ENCODE peak calls at places on chromosomes 13 and 19, in four cellular contexts. A is fibroblast of lung, P is ovary, K is fibroblast of the aortic adventitia. F is an unnamed sample.

GRCh38 chr13:76024151-76024550 is 388.0 kb downstream of the LMO7 start:
- DNase-seq in K (no peak), A (no peak), P (no peak), F (no peak)

GRCh38 chr13:39935155-39935554 is 279.7 kb downstream of the COG6 start:
- DNase-seq in K (no peak), A (no peak), P (no peak), F (no peak)

GRCh38 chr19:11295665-11296245 is at the start of gene TSPAN16:
- DNase-seq in A (no peak), P (peak), K (no peak), F (no peak)

GRCh38 chr19:3857449-3858003 is 11.3 kb downstream of the ZFR2 start:
- DNase-seq in P (no peak), A (no peak), K (no peak), F (no peak)

GRCh38 chr19:15126511-15126910 is 19.3 kb downstream of the SYDE1 start:
- DNase-seq in A (no peak), K (peak), P (no peak), F (no peak)

GRCh38 chr13:90270231-90270630 is 1077.3 kb upstream of the MIR17HG start:
- DNase-seq in P (no peak), K (peak), A (no peak), F (no peak)

GRCh38 chr19:16376241-16376640 is 51.6 kb downstream of the KLF2 start:
- DNase-seq in P (no peak), A (no peak), K (peak), F (no peak)

GRCh38 chr13:86174632-86175031 is 375.4 kb upstream of the SLITRK6 start:
- DNase-seq in P (no peak), A (peak), K (no peak), F (no peak)

GRCh38 chr19:15550847-15551182 is 42.5 kb downstream of the CYP4F22 start:
- DNase-seq in A (no peak), K (no peak), P (no peak), F (no peak)

GRCh38 chr13:20118268-20119140 is 42.3 kb downstream of the GJA3 start:
- DNase-seq in P (peak), A (peak), K (peak), F (no peak)

GRCh38 chr13:21949818-21950429 is 279.1 kb downstream of the FGF9 start:
- DNase-seq in P (no peak), A (no peak), K (no peak), F (no peak)

GRCh38 chr13:95156208-95156607 is 145.0 kb downstream of the ABCC4 start:
- DNase-seq in A (peak), K (peak), P (no peak), F (no peak)

GRCh38 chr19:17234911-17235617 is 9.0 kb downstream of the OCEL1 start:
- DNase-seq in A (peak), P (peak), K (peak), F (no peak)

GRCh38 chr13:19959141-19959830 is 759 bp downstream of the ZMYM2 start:
- DNase-seq in K (peak), A (peak), P (peak), F (no peak)

GRCh38 chr13:50123862-50124535 is 108.8 kb downstream of the KCNRG start:
- DNase-seq in K (peak), P (no peak), A (peak), F (peak)

GRCh38 chr19:32349724-32350475 is 4.5 kb downstream of the ZNF507 start:
- DNase-seq in A (no peak), P (no peak), K (no peak), F (no peak)

GRCh38 chr19:55488986-55489710 is 912 bp downstream of the SSC5D start:
- DNase-seq in A (peak), K (peak), P (peak), F (no peak)

GRCh38 chr19:43362179-43362578 is 8.7 kb downstream of the CD177 start:
- DNase-seq in K (peak), A (no peak), P (no peak), F (no peak)

GRCh38 chr19:15923702-15924101 is 10.6 kb downstream of the CYP4F11 start:
- DNase-seq in A (no peak), K (no peak), P (no peak), F (no peak)

GRCh38 chr13:66794340-66795031 is 435.6 kb downstream of the PCDH9 start:
- DNase-seq in K (no peak), A (no peak), P (no peak), F (no peak)

GRCh38 chr13:99657848-99658265 is 156.6 kb downstream of the TM9SF2 start:
- DNase-seq in K (peak), A (peak), P (peak), F (no peak)

GRCh38 chr19:55446060-55446459 is 3.0 kb upstream of the SHISA7 start:
- DNase-seq in A (no peak), K (no peak), P (no peak), F (no peak)

GRCh38 chr19:41495589-41495988 is 52.6 kb downstream of the ERICH4 start:
- DNase-seq in K (no peak), A (no peak), P (no peak), F (no peak)

GRCh38 chr19:41500443-41500842 is 57.5 kb downstream of the ERICH4 start:
- DNase-seq in P (no peak), K (no peak), A (no peak), F (no peak)

GRCh38 chr19:41505105-41505504 is 62.1 kb downstream of the ERICH4 start:
- DNase-seq in A (no peak), K (no peak), P (no peak), F (no peak)

GRCh38 chr19:41501854-41502253 is 58.9 kb downstream of the ERICH4 start:
- DNase-seq in A (no peak), K (no peak), P (no peak), F (no peak)

DNA sequence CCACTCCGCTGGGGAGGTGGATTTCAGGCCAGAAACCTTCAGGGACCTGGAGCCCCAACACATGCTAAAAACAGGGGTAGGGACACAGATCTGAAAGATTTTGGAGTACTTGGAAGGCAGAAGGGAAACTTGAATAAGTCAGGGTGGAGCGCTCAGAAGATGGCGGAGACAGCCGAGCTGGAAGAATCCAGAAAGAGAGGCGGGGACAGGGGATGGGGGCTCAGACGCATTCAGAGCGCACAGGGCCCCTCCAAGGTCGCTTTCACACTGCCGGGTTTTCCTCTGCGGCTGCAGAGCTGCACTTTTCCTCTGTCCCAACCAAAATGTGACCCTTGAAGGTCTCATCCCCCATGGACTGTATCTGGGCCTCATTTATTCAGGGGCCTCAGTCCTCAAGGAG is 56.9 kb downstream of the ERICH4 start:
- DNase-seq in A (no peak), K (no peak), P (no peak), F (no peak)
- TF ChIP-seq CTCF in A (no peak), K (no peak), P (no peak), F (no peak)

GRCh38 chr19:14091086-14091884 is 734 bp upstream of the SAMD1 start:
- DNase-seq in K (peak), A (peak), P (no peak), F (no peak)

GRCh38 chr19:14090509-14091085 is at the start of gene SAMD1:
- DNase-seq in P (peak), K (peak), A (peak), F (no peak)

GRCh38 chr19:14089412-14089661 is 1.2 kb downstream of the SAMD1 start:
- DNase-seq in K (peak), P (no peak), A (peak), F (no peak)

GRCh38 chr19:14088634-14089411 is 1.7 kb downstream of the SAMD1 start:
- DNase-seq in K (no peak), P (no peak), A (no peak), F (no peak)

DNA sequence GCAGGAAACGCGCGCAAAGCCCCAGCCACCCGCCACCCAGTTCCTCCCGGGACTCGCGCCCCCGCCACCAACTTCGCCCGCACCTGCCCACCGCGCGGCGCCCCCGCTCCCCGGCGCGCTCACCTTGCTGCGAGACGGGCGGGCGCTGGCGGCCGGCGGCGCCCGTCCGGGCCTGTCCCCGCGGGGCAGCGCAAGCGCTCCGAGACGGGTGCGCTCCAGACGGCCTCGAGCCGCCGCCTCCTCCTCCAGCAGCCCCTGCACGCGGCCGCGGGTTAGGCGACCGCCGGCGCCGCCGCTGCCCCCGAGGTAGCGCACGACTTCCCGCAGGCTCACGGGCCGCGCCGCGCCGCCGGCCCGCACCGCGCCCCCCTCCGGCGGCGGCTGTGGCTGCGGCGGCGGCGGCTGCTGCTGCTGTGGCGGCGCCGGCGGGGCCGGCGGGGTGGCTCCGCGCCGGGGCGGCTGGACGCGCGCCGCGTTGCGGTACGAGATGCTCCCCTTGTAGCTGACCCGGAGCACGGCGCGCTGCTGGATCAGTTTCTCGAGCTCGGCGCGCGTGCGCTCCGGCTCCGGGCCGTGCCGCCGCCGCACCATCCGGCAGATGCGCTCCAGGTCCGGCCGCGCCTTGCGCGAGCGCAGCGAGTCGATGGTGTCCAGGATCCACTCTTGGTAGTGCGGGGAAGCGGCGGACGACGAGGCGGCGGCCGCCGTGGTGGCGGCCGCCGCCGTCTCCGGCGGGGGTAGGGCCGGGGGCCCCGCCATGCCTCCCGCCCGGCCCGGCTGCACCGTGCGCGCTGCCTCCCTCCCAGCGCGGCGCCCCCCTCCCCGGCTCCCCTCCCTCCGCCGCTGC is 666 bp downstream of the SAMD1 start:
- DNase-seq in A (peak), K (peak), P (peak), F (no peak)
- TF ChIP-seq CTCF in A (no peak), K (peak), P (no peak), F (no peak)

GRCh38 chr13:51444922-51445321 is 7.9 kb downstream of the INTS6 start:
- DNase-seq in P (no peak), K (peak), A (peak), F (no peak)
- TF ChIP-seq CTCF in P (no peak), K (peak), A (peak), F (peak)

DNA sequence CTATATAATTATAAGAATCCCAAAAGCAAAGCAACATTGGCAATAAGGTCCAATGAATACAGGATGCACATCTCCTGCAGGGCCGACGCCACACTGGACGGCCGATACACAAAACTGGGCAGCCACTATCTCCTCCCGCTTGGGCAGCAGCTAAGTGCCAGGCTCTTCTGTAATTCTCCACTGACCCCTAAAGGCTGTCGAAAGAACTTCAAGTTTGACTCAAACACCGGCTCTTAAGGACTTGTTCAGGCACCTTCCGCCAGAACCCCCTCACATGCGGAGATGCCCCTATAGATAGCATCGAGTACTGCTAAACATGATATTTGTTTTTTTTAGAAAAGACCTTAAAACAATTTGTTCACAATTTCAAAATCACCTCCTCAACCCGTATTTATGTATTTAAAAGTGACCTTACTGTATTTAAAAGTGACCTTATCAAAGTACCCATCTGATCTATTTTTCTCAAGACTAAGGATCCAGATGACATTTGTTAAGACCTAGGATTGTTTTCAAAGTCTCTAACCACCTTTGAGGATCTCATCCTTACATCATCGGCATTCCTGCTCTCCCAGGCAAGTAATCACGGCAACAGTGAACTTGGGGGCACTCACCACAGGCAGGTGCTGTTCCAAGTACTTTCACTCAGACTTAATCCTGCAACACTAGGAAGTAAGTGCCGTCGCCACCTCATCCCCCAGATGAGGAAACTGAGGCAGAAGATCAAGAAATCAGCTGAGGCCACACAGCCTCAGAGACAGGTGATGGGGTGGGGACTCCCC is 77.8 kb downstream of the TUBGCP3 start:
- DNase-seq in K (peak), P (no peak), A (peak), F (peak)
- TF ChIP-seq CTCF in K (peak), P (no peak), A (peak), F (peak)

GRCh38 chr19:2782357-2782935 is 627 bp downstream of the SGTA start:
- DNase-seq in P (no peak), K (no peak), A (no peak), F (no peak)
- TF ChIP-seq CTCF in P (no peak), K (no peak), A (no peak), F (no peak)

GRCh38 chr19:21900401-21900800 is 64.4 kb upstream of the ZNF43 start:
- DNase-seq in P (no peak), A (no peak), K (no peak), F (no peak)
- TF ChIP-seq CTCF in P (no peak), A (no peak), K (no peak), F (no peak)

GRCh38 chr19:48975947-48976847 is 11.1 kb downstream of the FTL start:
- DNase-seq in K (no peak), A (no peak), P (no peak), F (no peak)
- TF ChIP-seq CTCF in K (peak), A (peak), P (no peak), F (no peak)

DNA sequence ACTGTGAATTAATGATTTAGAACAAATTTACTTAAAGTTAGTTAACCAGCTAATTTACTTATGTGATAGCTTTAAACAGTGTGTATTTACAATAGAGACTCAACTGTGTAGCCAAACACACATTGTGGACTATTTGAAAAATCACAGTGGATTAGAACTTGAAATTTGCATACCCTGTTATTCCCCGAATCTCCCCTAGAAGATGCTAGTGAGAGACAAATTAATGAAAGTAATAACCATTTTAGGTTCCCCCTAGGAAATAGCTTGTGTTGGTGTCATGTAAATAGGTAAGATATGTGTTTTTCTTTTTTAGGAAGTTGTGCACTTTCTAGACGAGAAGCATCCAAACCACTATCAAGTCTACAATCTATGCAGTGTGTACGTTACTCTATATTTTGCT is 98.5 kb downstream of the C1QTNF9 start:
- DNase-seq in A (no peak), K (no peak), P (no peak), F (no peak)
- TF ChIP-seq CTCF in A (no peak), K (no peak), P (no peak), F (peak)

GRCh38 chr13:110867380-110867779 is 47.5 kb downstream of the ANKRD10 start:
- DNase-seq in A (no peak), K (no peak), P (no peak), F (no peak)

GRCh38 chr13:110869231-110869804 is 45.6 kb downstream of the ANKRD10 start:
- DNase-seq in A (no peak), P (no peak), K (peak), F (no peak)

GRCh38 chr13:110868631-110869165 is 46.2 kb downstream of the ANKRD10 start:
- DNase-seq in K (no peak), P (no peak), A (no peak), F (no peak)

GRCh38 chr13:110872034-110872767 is 42.7 kb downstream of the ANKRD10 start:
- DNase-seq in A (no peak), K (no peak), P (peak), F (no peak)

DNA sequence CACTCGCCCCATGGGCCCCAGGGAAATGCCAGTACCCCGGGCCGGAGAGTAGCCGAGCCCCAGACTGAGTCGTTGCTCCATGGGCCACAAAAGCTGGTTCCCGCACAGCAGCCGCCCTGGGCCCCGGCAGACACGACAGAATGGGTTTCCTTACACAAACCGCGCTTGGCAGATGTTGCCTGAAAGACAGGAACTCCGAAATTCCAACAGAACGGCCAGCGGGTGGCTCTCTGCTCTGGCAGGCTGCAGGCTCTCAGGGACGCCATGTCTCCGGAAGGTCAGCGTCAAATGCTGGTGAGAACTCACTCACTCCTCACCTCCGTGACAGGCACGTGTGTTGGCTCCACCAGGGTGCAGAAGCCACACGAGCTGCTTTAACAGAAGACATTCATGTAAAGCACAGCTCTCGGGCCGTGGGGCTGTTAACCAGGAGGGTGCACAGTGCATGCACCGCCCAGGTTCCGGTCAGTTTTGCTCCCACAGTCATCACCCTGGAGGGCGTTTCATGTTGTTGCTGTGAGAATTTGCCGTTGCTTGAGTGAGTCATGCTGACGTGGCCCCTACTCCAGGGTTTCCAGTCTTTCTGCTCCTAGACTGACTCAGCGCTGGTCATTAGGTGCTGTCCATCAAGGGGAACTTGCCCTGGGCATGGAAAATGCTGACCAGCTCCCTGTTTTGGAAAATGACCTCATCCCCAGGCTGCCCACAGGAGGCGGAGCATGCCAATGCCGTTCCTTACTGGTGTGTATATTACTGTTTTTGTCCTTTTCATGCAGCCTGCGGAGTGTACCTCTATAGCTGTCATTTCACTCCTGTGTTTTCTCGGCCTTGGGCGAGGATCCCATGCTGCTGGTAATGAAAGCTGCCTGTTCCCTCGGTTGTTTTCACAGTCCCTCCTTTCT is 44.8 kb downstream of the ANKRD10 start:
- DNase-seq in K (peak), A (peak), P (peak), F (peak)
- TF ChIP-seq CTCF in K (peak), A (no peak), P (peak), F (peak)

DNA sequence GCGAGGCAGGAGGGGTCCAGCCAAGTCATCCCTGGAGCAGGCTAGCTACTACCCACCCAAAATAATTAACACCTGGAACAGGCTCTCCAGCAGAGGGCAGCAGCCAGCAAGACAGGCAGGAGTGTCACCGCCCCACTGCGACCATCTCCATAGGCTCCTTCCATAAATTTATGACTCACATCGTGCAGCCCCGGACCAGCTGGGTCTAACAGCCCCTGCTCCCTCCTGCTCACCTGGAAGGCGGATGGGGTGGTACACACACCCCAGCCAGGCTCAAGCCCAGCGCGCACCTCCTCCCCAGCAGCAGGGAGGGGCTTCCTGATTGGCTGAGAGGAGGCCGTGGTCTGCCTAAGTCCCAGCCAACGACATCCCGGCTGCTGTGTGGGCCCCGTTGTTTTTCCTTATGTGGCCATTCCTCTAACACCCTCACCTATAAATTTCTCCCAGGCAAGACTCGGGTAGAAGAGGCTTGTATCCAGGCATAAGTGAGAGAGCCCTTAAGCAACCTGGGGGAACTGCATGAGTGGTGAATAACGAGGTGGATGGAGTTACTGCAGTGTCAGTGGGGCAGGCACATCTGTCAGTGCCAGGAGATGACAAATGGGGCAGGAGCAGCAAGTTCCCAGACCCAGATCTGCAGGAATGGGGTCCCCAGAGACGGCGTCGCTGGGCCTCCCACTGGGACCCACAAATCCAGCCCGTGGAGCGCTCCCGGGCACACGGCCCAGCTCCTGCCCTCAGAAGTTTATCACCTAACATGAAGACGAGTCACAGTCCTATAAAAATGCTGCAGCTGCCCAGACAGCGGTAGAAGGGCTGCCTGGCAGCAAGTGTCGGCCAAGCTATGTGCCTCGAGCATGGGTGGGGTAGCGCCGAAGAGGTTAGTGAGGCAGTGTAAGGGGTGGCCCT is 43.1 kb downstream of the CEBPG start:
- DNase-seq in K (peak), A (peak), P (peak), F (peak)
- TF ChIP-seq CTCF in K (peak), A (peak), P (no peak), F (peak)